ENCODE peak calls at places on chromosome 12, in four cellular contexts. H is naive thymus-derived CD4-positive, alpha-beta T cell; T is pancreas; A is HCT116. D is an unnamed sample. For H3K9me3, the result is how much of the 10 kb centered on the place peaks cover.

GRCh38 chr12:59041241-59042121 is 121.2 kb upstream of the LRIG3 start:
- DNase-seq in T (no peak), H (no peak), A (peak), D (peak)

GRCh38 chr12:54437243-54437642 is 18.2 kb upstream of the ITGA5 start:
- DNase-seq in H (no peak), T (no peak), A (no peak), D (no peak)

GRCh38 chr12:101051901-101052550 is 158.0 kb downstream of the SLC5A8 start:
- DNase-seq in H (no peak), A (peak), T (no peak), D (peak)

GRCh38 chr12:128969480-128970055 is 116.3 kb downstream of the GLT1D1 start:
- DNase-seq in T (peak), A (no peak), H (no peak), D (no peak)

GRCh38 chr12:110159671-110160245 is 35.6 kb downstream of the IFT81 start:
- DNase-seq in A (no peak), T (no peak), H (no peak), D (no peak)

GRCh38 chr12:2854669-2855453 is 2.0 kb downstream of the TEX52 start:
- DNase-seq in H (no peak), T (peak), A (no peak), D (no peak)

GRCh38 chr12:1793426-1794210 is 26.7 kb upstream of the LRTM2 start:
- DNase-seq in H (no peak), T (no peak), A (no peak), D (no peak)

GRCh38 chr12:91422811-91423210 is 240.2 kb upstream of the DCN start:
- DNase-seq in T (no peak), H (no peak), A (no peak), D (no peak)

GRCh38 chr12:14928946-14929345 is 9.4 kb downstream of the ERP27 start:
- DNase-seq in T (no peak), A (peak), H (no peak), D (no peak)

GRCh38 chr12:64666054-64666914 is 56.0 kb downstream of the RASSF3 start:
- DNase-seq in A (no peak), T (no peak), H (no peak), D (peak)

GRCh38 chr12:19739195-19739776 is 300.0 kb downstream of the AEBP2 start:
- DNase-seq in T (no peak), A (peak), H (peak), D (no peak)

GRCh38 chr12:54004841-54005530 is 3.8 kb upstream of the HOXC8 start:
- DNase-seq in H (no peak), T (no peak), A (no peak), D (no peak)

GRCh38 chr12:109759076-109759420 is 45.4 kb downstream of the FAM222A start:
- DNase-seq in A (no peak), T (peak), H (no peak), D (no peak)

GRCh38 chr12:3230758-3231375 is 153.7 kb downstream of the TSPAN9 start:
- DNase-seq in T (no peak), H (no peak), A (no peak), D (no peak)

GRCh38 chr12:22625671-22626251 is 790 bp downstream of the ETNK1 start:
- DNase-seq in A (peak), T (no peak), H (peak), D (peak)

GRCh38 chr12:92034083-92034482 is 111.6 kb downstream of the BTG1 start:
- DNase-seq in H (no peak), A (no peak), T (no peak), D (no peak)

GRCh38 chr12:52579468-52580450 is 6.1 kb upstream of the KRT74 start:
- DNase-seq in T (no peak), A (no peak), H (no peak), D (no peak)

GRCh38 chr12:54300732-54301427 is at the start of gene NFE2:
- DNase-seq in T (peak), A (no peak), H (no peak), D (peak)

GRCh38 chr12:4031703-4032291 is 158.6 kb upstream of the PARP11 start:
- DNase-seq in A (no peak), H (no peak), T (peak), D (no peak)

GRCh38 chr12:24455811-24456210 is 493.1 kb downstream of the BCAT1 start:
- DNase-seq in H (no peak), T (no peak), A (no peak), D (no peak)

GRCh38 chr12:47841910-47842309 is 22.2 kb upstream of the HDAC7 start:
- DNase-seq in H (no peak), T (no peak), A (no peak), D (no peak)

GRCh38 chr12:128424931-128425431 is 158.0 kb downstream of the TMEM132C start:
- DNase-seq in T (no peak), H (no peak), A (no peak), D (no peak)

GRCh38 chr12:46701356-46701755 is 124.4 kb downstream of the SLC38A4 start:
- DNase-seq in A (no peak), H (no peak), T (no peak), D (no peak)

GRCh38 chr12:46260913-46261476 is 7.8 kb downstream of the SLC38A1 start:
- DNase-seq in T (no peak), H (no peak), A (no peak), D (no peak)

GRCh38 chr12:43636706-43637105 is 84.7 kb upstream of the ADAMTS20 start:
- DNase-seq in T (no peak), H (no peak), A (no peak), D (no peak)

GRCh38 chr12:97595936-97596335 is 133.3 kb downstream of the RMST start:
- DNase-seq in H (no peak), T (no peak), A (no peak), D (no peak)

GRCh38 chr12:113136128-113136989 is 798 bp upstream of the RASAL1 start:
- DNase-seq in H (peak), T (no peak), A (peak), D (no peak)

GRCh38 chr12:75476076-75476475 is 4.5 kb upstream of the GLIPR1 start:
- DNase-seq in H (no peak), T (no peak), A (no peak), D (no peak)

GRCh38 chr12:59858508-59858907 is 262.7 kb downstream of the SLC16A7 start:
- DNase-seq in A (no peak), H (no peak), T (no peak), D (no peak)

GRCh38 chr12:32947203-32947795 is 50.7 kb upstream of the PKP2 start:
- DNase-seq in A (peak), H (no peak), T (no peak), D (no peak)

GRCh38 chr12:5073838-5074237 is 30.2 kb downstream of the KCNA5 start:
- DNase-seq in A (peak), T (no peak), H (no peak), D (no peak)

GRCh38 chr12:107654866-107655265 is 30.7 kb upstream of the PWP1 start:
- DNase-seq in A (no peak), H (no peak), T (no peak), D (no peak)
- H3K4me3 ChIP-seq in A (no peak), H (no peak), T (no peak), D (no peak)

GRCh38 chr12:133236144-133236543 is 467 bp upstream of the ANHX start:
- DNase-seq in H (no peak), T (no peak), A (no peak), D (no peak)

GRCh38 chr12:133234971-133235370 is 706 bp downstream of the ANHX start:
- DNase-seq in A (no peak), T (no peak), H (no peak), D (no peak)

GRCh38 chr12:133236556-133236955 is 879 bp upstream of the ANHX start:
- DNase-seq in A (no peak), T (no peak), H (no peak), D (no peak)

GRCh38 chr12:133233993-133234564 is 1.6 kb downstream of the ANHX start:
- DNase-seq in A (no peak), T (no peak), H (no peak), D (no peak)

DNA sequence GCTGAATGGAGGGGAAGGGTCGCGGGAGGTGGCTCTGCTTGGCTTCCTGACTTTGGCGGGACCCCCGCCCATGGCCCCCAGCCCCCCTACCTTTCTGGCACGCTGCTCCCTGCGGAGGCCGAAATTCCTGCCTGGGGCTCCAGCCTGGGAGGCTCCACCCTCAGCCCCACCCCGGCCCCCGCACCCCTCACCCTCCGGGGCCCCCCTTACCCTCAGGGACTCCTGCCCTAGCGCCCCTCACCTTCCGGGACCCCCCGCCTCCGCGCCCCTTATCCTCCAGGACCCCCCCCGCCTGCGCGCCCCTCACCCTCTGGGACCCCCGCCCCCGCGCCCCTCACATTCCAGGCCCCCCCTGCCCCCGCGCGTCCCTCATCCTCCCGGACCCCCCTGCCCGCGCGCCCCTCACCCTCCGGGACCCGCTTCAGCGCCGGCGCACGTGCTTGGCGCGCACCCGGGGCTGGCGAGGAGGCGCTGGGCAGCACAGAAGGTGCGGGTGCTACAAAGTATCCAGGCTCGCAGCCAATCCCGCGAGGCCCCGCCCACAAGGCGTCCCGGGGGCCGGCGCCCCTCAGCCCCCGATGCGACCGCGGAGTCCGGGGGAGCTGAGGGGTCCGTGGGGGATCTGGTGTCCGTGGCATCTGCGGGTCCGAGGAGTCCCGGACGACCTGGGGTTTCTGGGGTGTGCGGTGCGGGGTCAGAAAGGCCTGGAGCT is at the start of gene ANHX:
- DNase-seq in H (no peak), A (no peak), T (no peak), D (no peak)
- H3K9me3 ChIP-seq in H (under half), A (under half), T (under half), D (under half)

GRCh38 chr12:34304546-34304945 is 282.2 kb downstream of the ALG10 start:
- DNase-seq in T (no peak), A (no peak), H (no peak), D (no peak)
- H3K27ac ChIP-seq in T (no peak), A (no peak), H (no peak), D (no peak)

GRCh38 chr12:104410786-104411185 is 46.0 kb upstream of the CHST11 start:
- DNase-seq in H (no peak), T (no peak), A (no peak), D (no peak)

GRCh38 chr12:104410326-104410725 is 46.4 kb upstream of the CHST11 start:
- DNase-seq in H (no peak), T (no peak), A (no peak), D (no peak)

GRCh38 chr12:104407922-104408321 is 48.8 kb upstream of the CHST11 start:
- DNase-seq in T (no peak), A (no peak), H (no peak), D (no peak)

GRCh38 chr12:104402630-104403029 is 54.1 kb upstream of the CHST11 start:
- DNase-seq in A (no peak), T (no peak), H (no peak), D (no peak)

DNA sequence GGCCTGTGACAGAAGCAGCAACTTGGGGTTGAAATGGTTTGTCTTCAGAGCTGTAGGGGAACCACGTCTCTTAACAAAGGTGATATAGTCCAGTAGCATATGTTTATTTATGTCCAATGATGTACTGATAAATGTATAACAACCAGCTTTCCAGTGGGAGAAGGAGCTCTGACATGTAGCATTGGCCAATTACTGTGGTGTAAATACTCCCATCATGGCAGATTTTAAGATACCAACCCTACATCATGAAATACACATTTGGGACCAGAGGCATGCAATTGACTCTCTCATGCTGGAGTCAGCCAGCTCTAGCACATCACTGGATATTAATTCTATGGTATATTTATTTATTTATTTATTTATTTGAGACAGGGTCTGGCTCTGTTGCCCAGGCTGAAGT is 50.6 kb upstream of the CHST11 start:
- DNase-seq in A (no peak), H (no peak), T (no peak), D (no peak)
- H3K4me3 ChIP-seq in A (no peak), H (no peak), T (no peak), D (no peak)

GRCh38 chr12:130447655-130447965 is 109.9 kb downstream of the PIWIL1 start:
- DNase-seq in A (no peak), H (no peak), T (no peak), D (no peak)

GRCh38 chr12:130444081-130444480 is 106.4 kb downstream of the PIWIL1 start:
- DNase-seq in H (no peak), A (no peak), T (no peak), D (no peak)

GRCh38 chr12:130441771-130442760 is 104.4 kb downstream of the PIWIL1 start:
- DNase-seq in A (no peak), H (no peak), T (peak), D (no peak)

GRCh38 chr12:130446846-130447654 is 109.4 kb downstream of the PIWIL1 start:
- DNase-seq in T (no peak), H (no peak), A (no peak), D (no peak)

DNA sequence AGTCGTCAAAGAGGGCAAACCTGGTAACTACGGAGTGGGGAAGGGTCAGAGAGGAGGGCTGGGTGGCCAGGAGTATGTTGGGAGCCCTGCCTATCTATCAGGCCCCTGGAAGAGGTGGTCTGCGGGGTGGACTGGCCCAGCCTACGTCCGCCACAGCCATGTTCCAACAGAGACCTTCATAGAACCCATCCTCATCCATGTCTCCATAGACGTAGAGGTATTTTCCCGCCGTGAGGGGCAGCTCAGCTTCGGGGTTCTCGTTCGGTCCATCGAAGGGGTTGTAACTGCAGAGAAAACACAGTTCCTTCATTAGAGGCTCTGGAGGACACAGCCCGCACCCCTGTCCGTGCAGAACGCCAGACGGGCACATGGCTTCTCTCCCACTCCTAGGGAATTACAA is 107.3 kb downstream of the PIWIL1 start:
- DNase-seq in A (no peak), H (no peak), T (no peak), D (no peak)
- H3K9me3 ChIP-seq in A (under half), H (under half), T (under half), D (under half)

GRCh38 chr12:50297027-50297426 is 13.7 kb upstream of the LIMA1 start:
- DNase-seq in T (no peak), H (no peak), A (no peak), D (no peak)

GRCh38 chr12:50302686-50303085 is 19.4 kb upstream of the LIMA1 start:
- DNase-seq in T (no peak), A (no peak), H (no peak), D (peak)

GRCh38 chr12:50296554-50296953 is 13.2 kb upstream of the LIMA1 start:
- DNase-seq in H (no peak), T (no peak), A (no peak), D (no peak)

GRCh38 chr12:50297996-50298395 is 14.7 kb upstream of the LIMA1 start:
- DNase-seq in T (no peak), H (no peak), A (no peak), D (no peak)
- H3K27ac ChIP-seq in T (peak), H (no peak), A (no peak), D (no peak)